ENCODE peak calls at places on chromosomes 4 and X, in six cellular contexts. D, G, Z, O, U and M are unnamed samples.

GRCh38 chrX:19611636-19612376 is 96.5 kb upstream of the MAP3K15 start:
- DNase-seq in D (no peak), G (no peak), Z (no peak), O (no peak), U (no peak), M (no peak)

GRCh38 chr4:143247866-143248265 is 63.1 kb downstream of the USP38 start:
- DNase-seq in D (no peak), G (no peak), Z (no peak), O (no peak), U (no peak), M (no peak)

GRCh38 chr4:167274346-167274745 is 40.1 kb upstream of the SPOCK3 start:
- DNase-seq in D (no peak), G (no peak), Z (no peak), O (no peak), U (no peak), M (peak; percentile 23)

GRCh38 chr4:21991050-21991449 is 42.5 kb upstream of the KCNIP4 start:
- DNase-seq in D (peak; percentile 5), G (no peak), Z (no peak), O (no peak), U (no peak), M (no peak)

GRCh38 chrX:10608099-10608498 is 12.3 kb downstream of the MID1 start:
- DNase-seq in D (peak; percentile 90), G (no peak), Z (no peak), O (no peak), U (no peak), M (peak; percentile 33)

GRCh38 chr4:57078685-57079521 is 31.3 kb downstream of the IGFBP7 start:
- DNase-seq in D (no peak), G (peak; percentile 11), Z (peak; percentile 28), O (no peak), U (peak; percentile 80), M (peak; percentile 71)

GRCh38 chr4:142120921-142121320 is 484.5 kb downstream of the IL15 start:
- DNase-seq in D (no peak), G (no peak), Z (no peak), O (no peak), U (no peak), M (no peak)

GRCh38 chrX:113384628-113385027 is 544.0 kb upstream of the AMOT start:
- DNase-seq in D (peak; percentile 41), G (no peak), Z (no peak), O (no peak), U (no peak), M (peak; percentile 50)

GRCh38 chr4:115485402-115485801 is 372.0 kb upstream of the NDST4 start:
- DNase-seq in D (no peak), G (no peak), Z (no peak), O (no peak), U (no peak), M (no peak)

GRCh38 chr4:56146956-56147355 is 198.2 kb downstream of the CEP135 start:
- DNase-seq in D (no peak), G (no peak), Z (no peak), O (no peak), U (no peak), M (no peak)

GRCh38 chrX:53128097-53128749 is 34.3 kb downstream of the KANTR start:
- DNase-seq in D (peak; percentile 35), G (no peak), Z (no peak), O (no peak), U (no peak), M (peak; percentile 3)

GRCh38 chr4:41525129-41525528 is 12.8 kb upstream of the LIMCH1 start:
- DNase-seq in D (peak; percentile 69), G (peak; percentile 75), Z (peak; percentile 42), O (peak; percentile 54), U (peak; percentile 58), M (peak; percentile 75)

GRCh38 chrX:119853449-119853848 is 686 bp upstream of the UPF3B start:
- DNase-seq in D (no peak), G (no peak), Z (no peak), O (no peak), U (no peak), M (peak; percentile 3)

GRCh38 chrX:136822337-136823095 is 41.8 kb upstream of the ARHGEF6 start:
- DNase-seq in D (no peak), G (no peak), Z (no peak), O (no peak), U (no peak), M (peak; percentile 22)

GRCh38 chr4:113636877-113637276 is 124.7 kb downstream of the CAMK2D start:
- DNase-seq in D (peak; percentile 62), G (no peak), Z (no peak), O (no peak), U (no peak), M (peak; percentile 44)

GRCh38 chr4:113635739-113636437 is 125.7 kb downstream of the CAMK2D start:
- DNase-seq in D (peak; percentile 86), G (no peak), Z (no peak), O (no peak), U (no peak), M (no peak)

GRCh38 chr4:113636438-113636818 is 125.1 kb downstream of the CAMK2D start:
- DNase-seq in D (no peak), G (no peak), Z (no peak), O (no peak), U (no peak), M (no peak)

GRCh38 chr4:113637823-113638691 is 123.5 kb downstream of the CAMK2D start:
- DNase-seq in D (no peak), G (no peak), Z (no peak), O (no peak), U (no peak), M (no peak)

DNA sequence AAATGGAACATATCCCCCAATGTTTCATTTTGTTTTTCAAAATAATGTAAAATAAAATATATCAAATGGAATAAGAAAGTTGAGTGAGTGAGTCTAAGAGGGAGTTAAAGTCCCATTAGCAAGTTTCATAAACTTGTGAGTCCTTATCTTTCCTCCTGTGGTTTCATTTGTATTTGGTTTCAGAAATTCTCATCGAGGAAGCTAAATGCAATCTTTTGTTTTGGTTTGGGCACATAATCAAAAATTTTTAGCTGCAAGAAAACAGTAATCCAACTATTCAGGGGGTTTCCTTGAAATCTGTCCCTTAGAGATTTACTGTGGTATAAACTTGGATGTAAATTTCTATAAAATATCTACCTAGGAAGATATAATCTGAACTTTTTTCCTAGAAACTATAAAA is 124.2 kb downstream of the CAMK2D start:
- DNase-seq in D (peak; percentile 77), G (no peak), Z (no peak), O (no peak), U (no peak), M (no peak)
- H3K14ac ChIP-seq in D (no peak overlapping the region), G (no peak overlapping the region), Z (no peak overlapping the region), O (no peak overlapping the region), U (no peak overlapping the region), M (no peak overlapping the region)

GRCh38 chr4:25881187-25881586 is 18.4 kb upstream of the SEL1L3 start:
- DNase-seq in D (no peak), G (no peak), Z (no peak), O (no peak), U (no peak), M (no peak)

GRCh38 chr4:25883565-25883964 is 20.8 kb upstream of the SEL1L3 start:
- DNase-seq in D (no peak), G (no peak), Z (no peak), O (no peak), U (no peak), M (no peak)

GRCh38 chr4:25882226-25882625 is 19.4 kb upstream of the SEL1L3 start:
- DNase-seq in D (no peak), G (no peak), Z (no peak), O (no peak), U (no peak), M (no peak)

GRCh38 chr4:25879991-25880641 is 17.3 kb upstream of the SEL1L3 start:
- DNase-seq in D (peak; percentile 24), G (no peak), Z (no peak), O (no peak), U (no peak), M (no peak)

GRCh38 chr4:25884040-25884788 is 21.4 kb upstream of the SEL1L3 start:
- DNase-seq in D (peak; percentile 92), G (no peak), Z (no peak), O (no peak), U (no peak), M (peak; percentile 84)
- H3K4me1 ChIP-seq in D (peaks cover 19% of the 10 kb centered on the region), G (peaks cover 4% of the 10 kb centered on the region), Z (no peaks in the 10 kb centered on the region), O (no peaks in the 10 kb centered on the region), U (no peaks in the 10 kb centered on the region), M (peaks cover 8% of the 10 kb centered on the region)

DNA sequence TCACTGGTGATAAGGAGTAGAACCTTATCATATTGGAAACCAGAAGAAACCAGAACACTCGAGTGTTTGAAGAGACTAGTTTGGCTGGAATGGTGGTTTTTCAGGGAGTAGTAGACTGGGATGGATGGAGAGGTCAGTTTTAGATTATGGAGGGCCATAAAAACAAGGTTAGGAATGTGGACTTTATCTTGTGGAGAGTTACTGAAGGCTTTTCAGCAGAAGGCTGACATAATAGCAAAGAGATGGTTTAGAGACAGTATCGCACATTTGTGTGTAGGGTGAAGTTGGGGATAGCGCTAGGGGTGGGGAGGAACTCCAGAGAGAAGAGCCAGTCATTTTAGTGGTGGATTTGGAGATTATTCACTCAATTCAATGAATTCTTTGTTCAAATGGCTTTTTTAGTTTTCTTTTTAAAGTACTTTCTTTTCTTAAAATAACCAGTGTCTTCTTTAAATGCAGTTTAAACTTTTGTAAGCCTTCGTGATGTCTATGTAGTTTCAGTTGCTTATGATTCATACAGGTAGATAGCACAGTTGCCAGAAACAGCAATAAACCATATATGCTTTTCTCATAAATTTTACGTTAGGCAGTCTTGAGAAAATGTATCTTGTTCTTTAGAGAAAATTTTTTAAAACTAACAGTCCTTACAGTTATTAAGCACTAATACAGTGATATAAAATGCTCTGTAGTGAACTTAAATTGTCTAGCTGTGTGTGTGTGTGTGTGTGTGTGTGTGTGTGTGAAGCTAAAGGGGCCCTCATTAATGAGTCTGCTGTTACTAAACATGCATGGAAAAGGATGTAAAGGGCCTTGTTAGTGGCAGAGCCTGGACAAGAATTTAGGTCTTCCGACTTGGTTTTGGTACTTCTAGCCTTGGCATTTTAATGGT is 3.8 kb downstream of the ARHGAP10 start:
- DNase-seq in D (no peak), G (no peak), Z (no peak), O (no peak), U (no peak), M (peak; percentile 49)
- H3K27ac ChIP-seq in D (no peak overlapping the region), G (no peak overlapping the region), Z (peak overlapping the region; percentile 43), O (no peak overlapping the region), U (no peak overlapping the region), M (peak overlapping the region; percentile 83)

GRCh38 chr4:139746430-139746829 is 80.8 kb downstream of the MGST2 start:
- DNase-seq in D (no peak), G (no peak), Z (no peak), O (no peak), U (no peak), M (no peak)

GRCh38 chr4:139745111-139745639 is 79.6 kb downstream of the MGST2 start:
- DNase-seq in D (no peak), G (no peak), Z (no peak), O (no peak), U (no peak), M (no peak)

GRCh38 chr4:139753686-139754085 is 88.1 kb downstream of the MGST2 start:
- DNase-seq in D (no peak), G (no peak), Z (no peak), O (no peak), U (no peak), M (no peak)

GRCh38 chr4:139750099-139750498 is 84.5 kb downstream of the MGST2 start:
- DNase-seq in D (no peak), G (no peak), Z (no peak), O (no peak), U (no peak), M (no peak)

DNA sequence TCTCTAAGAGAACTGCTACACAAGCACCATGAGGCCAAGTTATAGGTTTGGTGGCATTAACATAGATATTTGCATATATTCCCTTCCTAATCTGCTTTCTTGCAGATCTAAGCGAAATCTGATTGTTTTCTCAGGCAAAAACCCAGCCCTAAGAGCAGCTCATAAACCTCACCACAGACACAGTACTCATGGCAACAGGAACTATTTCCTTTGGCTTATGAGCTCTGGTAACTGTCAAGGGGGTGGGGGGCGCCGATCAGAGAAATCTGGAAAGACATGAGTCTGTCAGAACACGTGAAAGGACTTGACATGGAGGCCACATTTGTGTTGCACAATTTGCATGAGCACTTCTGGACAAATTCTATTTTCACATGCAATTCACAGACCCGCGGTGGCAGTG is 83.7 kb downstream of the MGST2 start:
- DNase-seq in D (no peak), G (no peak), Z (no peak), O (no peak), U (no peak), M (peak; percentile 66)
- H3K14ac ChIP-seq in D (no peak overlapping the region), G (no peak overlapping the region), Z (no peak overlapping the region), O (no peak overlapping the region), U (no peak overlapping the region), M (no peak overlapping the region)